ENCODE peak calls at places on chromosome 1, in six cellular contexts. One of them, this sample, is unnamed. For H3K4me1, the result is how much of the 10 kb centered on the place peaks cover.

GRCh38 chr1:110636149-110636935 is 30.2 kb upstream of the KCNA2 start:
- DNase-seq in cardiac muscle cell: no peak
- DNase-seq in small intestine: peak
- DNase-seq in tibial artery: no peak
- DNase-seq in MM.1S: peak
- DNase-seq in mucosa of descending colon: no peak
- DNase-seq in this sample: no peak

GRCh38 chr1:93842750-93843500 is 36.1 kb downstream of the DNTTIP2 start:
- DNase-seq in cardiac muscle cell: no peak
- DNase-seq in small intestine: no peak
- DNase-seq in tibial artery: no peak
- DNase-seq in MM.1S: no peak
- DNase-seq in mucosa of descending colon: no peak
- DNase-seq in this sample: no peak

GRCh38 chr1:117967900-117968299 is 38.4 kb downstream of the WDR3 start:
- DNase-seq in cardiac muscle cell: peak
- DNase-seq in small intestine: no peak
- DNase-seq in tibial artery: no peak
- DNase-seq in MM.1S: no peak
- DNase-seq in mucosa of descending colon: no peak
- DNase-seq in this sample: no peak

GRCh38 chr1:12654657-12655056 is 10.8 kb downstream of the AADACL4 start:
- DNase-seq in cardiac muscle cell: no peak
- DNase-seq in small intestine: peak
- DNase-seq in tibial artery: no peak
- DNase-seq in MM.1S: no peak
- DNase-seq in mucosa of descending colon: no peak
- DNase-seq in this sample: no peak

GRCh38 chr1:208349679-208350330 is 105.6 kb upstream of the PLXNA2 start:
- DNase-seq in cardiac muscle cell: no peak
- DNase-seq in small intestine: no peak
- DNase-seq in tibial artery: no peak
- DNase-seq in MM.1S: no peak
- DNase-seq in mucosa of descending colon: no peak
- DNase-seq in this sample: no peak

GRCh38 chr1:55445416-55445815 is 230.3 kb upstream of the USP24 start:
- DNase-seq in cardiac muscle cell: no peak
- DNase-seq in small intestine: no peak
- DNase-seq in tibial artery: no peak
- DNase-seq in MM.1S: no peak
- DNase-seq in mucosa of descending colon: no peak
- DNase-seq in this sample: no peak

GRCh38 chr1:184533049-184533448 is 146.2 kb downstream of the C1orf21 start:
- DNase-seq in cardiac muscle cell: no peak
- DNase-seq in small intestine: no peak
- DNase-seq in tibial artery: no peak
- DNase-seq in MM.1S: no peak
- DNase-seq in mucosa of descending colon: no peak
- DNase-seq in this sample: no peak

GRCh38 chr1:182249201-182249676 is 142.4 kb downstream of the GLUL start:
- DNase-seq in cardiac muscle cell: no peak
- DNase-seq in small intestine: peak
- DNase-seq in tibial artery: no peak
- DNase-seq in MM.1S: no peak
- DNase-seq in mucosa of descending colon: peak
- DNase-seq in this sample: no peak

GRCh38 chr1:158930504-158930903 is 848 bp upstream of the PYHIN1 start:
- DNase-seq in cardiac muscle cell: no peak
- DNase-seq in small intestine: peak
- DNase-seq in tibial artery: no peak
- DNase-seq in MM.1S: no peak
- DNase-seq in mucosa of descending colon: no peak
- DNase-seq in this sample: no peak

GRCh38 chr1:119086830-119087229 is 53.6 kb downstream of the WARS2 start:
- DNase-seq in cardiac muscle cell: no peak
- DNase-seq in small intestine: no peak
- DNase-seq in tibial artery: no peak
- DNase-seq in MM.1S: no peak
- DNase-seq in mucosa of descending colon: no peak
- DNase-seq in this sample: no peak

GRCh38 chr1:29237906-29238600 is 1.7 kb downstream of the PTPRU start:
- DNase-seq in cardiac muscle cell: peak
- DNase-seq in small intestine: no peak
- DNase-seq in tibial artery: peak
- DNase-seq in MM.1S: no peak
- DNase-seq in mucosa of descending colon: no peak
- DNase-seq in this sample: peak

GRCh38 chr1:201772178-201772577 is 56.8 kb upstream of the IPO9 start:
- DNase-seq in cardiac muscle cell: no peak
- DNase-seq in small intestine: no peak
- DNase-seq in tibial artery: no peak
- DNase-seq in MM.1S: no peak
- DNase-seq in mucosa of descending colon: no peak
- DNase-seq in this sample: no peak
- H3K4me1 ChIP-seq in cardiac muscle cell: under half
- H3K4me1 ChIP-seq in small intestine: under half
- H3K4me1 ChIP-seq in tibial artery: under half
- H3K4me1 ChIP-seq in MM.1S: under half
- H3K4me1 ChIP-seq in mucosa of descending colon: under half
- H3K4me1 ChIP-seq in this sample: under half

GRCh38 chr1:113982955-113983742 is 3.9 kb downstream of the OLFML3 start:
- DNase-seq in cardiac muscle cell: no peak
- DNase-seq in small intestine: no peak
- DNase-seq in tibial artery: no peak
- DNase-seq in MM.1S: no peak
- DNase-seq in mucosa of descending colon: no peak
- DNase-seq in this sample: no peak

GRCh38 chr1:113976609-113977278 is 2.5 kb upstream of the OLFML3 start:
- DNase-seq in cardiac muscle cell: peak
- DNase-seq in small intestine: no peak
- DNase-seq in tibial artery: peak
- DNase-seq in MM.1S: no peak
- DNase-seq in mucosa of descending colon: no peak
- DNase-seq in this sample: no peak

GRCh38 chr1:113981962-113982931 is 3.0 kb downstream of the OLFML3 start:
- DNase-seq in cardiac muscle cell: peak
- DNase-seq in small intestine: peak
- DNase-seq in tibial artery: peak
- DNase-seq in MM.1S: no peak
- DNase-seq in mucosa of descending colon: peak
- DNase-seq in this sample: no peak

GRCh38 chr1:113978863-113979702 is at the start of gene OLFML3:
- DNase-seq in cardiac muscle cell: peak
- DNase-seq in small intestine: peak
- DNase-seq in tibial artery: peak
- DNase-seq in MM.1S: peak
- DNase-seq in mucosa of descending colon: peak
- DNase-seq in this sample: peak

DNA sequence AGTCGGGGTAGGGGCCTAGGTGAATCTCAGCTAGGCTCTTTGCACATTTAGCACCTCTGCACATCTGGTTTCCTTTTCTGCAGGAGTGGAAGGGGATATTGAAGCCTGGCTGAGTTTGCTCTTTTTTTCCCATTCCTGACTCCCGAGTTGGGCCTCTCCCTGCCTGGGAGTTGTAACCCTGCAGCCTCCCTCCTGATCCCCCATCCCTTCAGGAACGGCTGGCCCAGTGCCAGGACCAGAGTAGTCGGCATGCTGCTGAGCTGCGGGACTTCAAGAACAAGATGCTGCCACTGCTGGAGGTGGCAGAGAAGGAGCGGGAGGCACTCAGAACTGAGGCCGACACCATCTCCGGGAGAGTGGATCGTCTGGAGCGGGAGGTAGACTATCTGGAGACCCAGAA is 846 bp downstream of the OLFML3 start:
- DNase-seq in cardiac muscle cell: peak
- DNase-seq in small intestine: no peak
- DNase-seq in tibial artery: peak
- DNase-seq in MM.1S: no peak
- DNase-seq in mucosa of descending colon: peak
- DNase-seq in this sample: peak
- H3K4me1 ChIP-seq in cardiac muscle cell: under half
- H3K4me1 ChIP-seq in small intestine: under half
- H3K4me1 ChIP-seq in tibial artery: under half
- H3K4me1 ChIP-seq in MM.1S: under half
- H3K4me1 ChIP-seq in mucosa of descending colon: under half
- H3K4me1 ChIP-seq in this sample: under half

DNA sequence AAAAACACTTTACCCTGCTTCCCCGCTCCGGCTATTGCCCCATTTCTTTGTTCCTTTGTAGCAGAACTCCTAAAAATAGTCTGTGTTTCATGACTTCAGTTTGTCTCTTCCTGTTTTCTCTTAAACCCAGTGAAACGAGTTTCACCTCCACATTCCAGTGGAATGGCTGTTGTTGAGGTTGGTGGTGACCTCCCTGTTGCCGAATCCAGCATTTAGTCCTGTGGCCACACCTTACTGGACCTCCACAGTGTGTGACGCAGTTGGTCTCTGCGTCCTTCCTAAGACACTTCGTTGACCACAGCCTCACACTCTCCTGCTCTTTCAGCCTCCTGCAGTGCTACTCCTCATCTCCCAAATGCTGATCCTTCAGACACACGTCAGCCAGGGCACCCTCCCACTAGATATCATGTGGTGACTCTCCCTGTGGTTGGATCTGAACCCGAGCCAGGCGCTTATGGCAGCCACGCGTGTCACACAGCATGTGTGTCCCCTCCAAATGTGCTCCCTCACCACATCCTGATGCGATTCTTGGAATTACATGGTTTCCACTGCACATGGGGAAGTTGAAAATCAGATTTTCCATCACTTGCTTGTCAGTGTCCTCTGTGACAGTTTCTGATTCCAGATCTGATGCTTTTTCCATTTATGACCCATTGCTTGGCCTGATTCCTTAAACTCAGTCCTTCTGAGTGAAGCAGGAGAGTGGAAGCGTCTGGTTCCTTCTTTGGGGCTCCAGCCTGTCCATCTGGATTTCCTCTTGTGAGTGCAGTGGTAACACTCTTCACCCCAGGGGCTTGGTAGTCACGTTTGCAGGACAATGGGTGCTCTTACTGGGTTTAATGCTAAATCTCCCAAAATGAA is 99.1 kb upstream of the ARTN start:
- DNase-seq in cardiac muscle cell: no peak
- DNase-seq in small intestine: no peak
- DNase-seq in tibial artery: no peak
- DNase-seq in MM.1S: no peak
- DNase-seq in mucosa of descending colon: no peak
- DNase-seq in this sample: no peak
- H3K4me1 ChIP-seq in cardiac muscle cell: under half
- H3K4me1 ChIP-seq in small intestine: under half
- H3K4me1 ChIP-seq in tibial artery: under half
- H3K4me1 ChIP-seq in MM.1S: half or more
- H3K4me1 ChIP-seq in mucosa of descending colon: under half
- H3K4me1 ChIP-seq in this sample: under half

DNA sequence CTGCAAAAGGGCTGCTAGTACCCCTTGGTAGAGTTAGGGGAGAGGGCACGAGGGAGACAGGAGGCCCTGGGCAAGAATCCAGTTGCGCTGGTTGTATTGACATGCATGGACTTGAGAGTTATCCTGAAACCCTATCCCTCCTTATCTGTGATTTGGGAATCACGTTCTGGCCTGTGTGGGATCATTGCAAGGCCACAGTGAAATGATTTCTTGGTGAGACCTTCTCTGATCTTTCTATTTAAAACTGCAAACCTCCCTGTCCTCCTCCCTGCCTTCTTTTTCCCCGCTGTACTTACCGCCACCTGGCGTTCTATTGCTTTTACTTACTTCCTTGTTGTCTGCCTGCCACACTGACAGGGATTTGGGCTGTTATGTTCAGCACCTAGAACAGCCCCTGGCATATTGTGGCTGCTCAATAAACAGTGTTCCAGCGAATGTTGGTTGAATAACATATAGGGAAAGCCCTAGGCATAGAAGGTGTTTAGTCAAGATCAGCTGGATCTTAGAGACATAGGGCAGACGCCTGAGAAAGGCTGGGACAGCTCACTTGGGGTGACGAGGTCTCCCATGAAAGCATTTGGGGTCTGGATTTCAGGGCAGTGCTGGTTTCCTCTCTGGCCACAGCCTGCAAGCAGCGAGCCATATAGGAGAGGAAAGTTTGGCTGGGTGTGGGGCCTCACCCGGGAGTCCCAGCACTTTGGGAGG is 25.6 kb downstream of the ALPL start:
- DNase-seq in cardiac muscle cell: peak
- DNase-seq in small intestine: peak
- DNase-seq in tibial artery: no peak
- DNase-seq in MM.1S: peak
- DNase-seq in mucosa of descending colon: no peak
- DNase-seq in this sample: no peak
- H3K4me1 ChIP-seq in cardiac muscle cell: under half
- H3K4me1 ChIP-seq in small intestine: under half
- H3K4me1 ChIP-seq in tibial artery: under half
- H3K4me1 ChIP-seq in MM.1S: under half
- H3K4me1 ChIP-seq in mucosa of descending colon: under half
- H3K4me1 ChIP-seq in this sample: under half

GRCh38 chr1:2136836-2137235 is 57.7 kb downstream of the FAAP20 start:
- DNase-seq in cardiac muscle cell: no peak
- DNase-seq in small intestine: peak
- DNase-seq in tibial artery: no peak
- DNase-seq in MM.1S: no peak
- DNase-seq in mucosa of descending colon: no peak
- DNase-seq in this sample: no peak
- H3K4me1 ChIP-seq in cardiac muscle cell: under half
- H3K4me1 ChIP-seq in small intestine: under half
- H3K4me1 ChIP-seq in tibial artery: under half
- H3K4me1 ChIP-seq in MM.1S: under half
- H3K4me1 ChIP-seq in mucosa of descending colon: under half
- H3K4me1 ChIP-seq in this sample: under half

GRCh38 chr1:214417545-214418210 is 133.7 kb downstream of the PTPN14 start:
- DNase-seq in cardiac muscle cell: no peak
- DNase-seq in small intestine: no peak
- DNase-seq in tibial artery: peak
- DNase-seq in MM.1S: no peak
- DNase-seq in mucosa of descending colon: no peak
- DNase-seq in this sample: no peak

GRCh38 chr1:214418380-214418779 is 133.0 kb downstream of the PTPN14 start:
- DNase-seq in cardiac muscle cell: no peak
- DNase-seq in small intestine: no peak
- DNase-seq in tibial artery: no peak
- DNase-seq in MM.1S: peak
- DNase-seq in mucosa of descending colon: no peak
- DNase-seq in this sample: no peak

GRCh38 chr1:214420341-214420740 is 131.1 kb downstream of the PTPN14 start:
- DNase-seq in cardiac muscle cell: no peak
- DNase-seq in small intestine: no peak
- DNase-seq in tibial artery: no peak
- DNase-seq in MM.1S: no peak
- DNase-seq in mucosa of descending colon: no peak
- DNase-seq in this sample: no peak

GRCh38 chr1:214420833-214421232 is 130.6 kb downstream of the PTPN14 start:
- DNase-seq in cardiac muscle cell: no peak
- DNase-seq in small intestine: no peak
- DNase-seq in tibial artery: no peak
- DNase-seq in MM.1S: no peak
- DNase-seq in mucosa of descending colon: no peak
- DNase-seq in this sample: no peak

GRCh38 chr1:214419650-214420049 is 131.8 kb downstream of the PTPN14 start:
- DNase-seq in cardiac muscle cell: no peak
- DNase-seq in small intestine: no peak
- DNase-seq in tibial artery: no peak
- DNase-seq in MM.1S: no peak
- DNase-seq in mucosa of descending colon: no peak
- DNase-seq in this sample: no peak
- H3K4me1 ChIP-seq in cardiac muscle cell: under half
- H3K4me1 ChIP-seq in small intestine: under half
- H3K4me1 ChIP-seq in tibial artery: under half
- H3K4me1 ChIP-seq in MM.1S: under half
- H3K4me1 ChIP-seq in mucosa of descending colon: under half
- H3K4me1 ChIP-seq in this sample: under half

This sample was measured in ascending aorta.